ENCODE peak calls at places on chromosomes 5 and 9, in ten cellular contexts. Y is adrenal gland, K is uterus, N is H1, X is esophagus squamous epithelium, M is heart left ventricle, H is suprapubic skin, R is prostate gland, S is sigmoid colon, E is HCT116. G is an unnamed sample.

GRCh38 chr9:11933926-11934325 is 759.3 kb upstream of the TYRP1 start:
- DNase-seq in H (no peak), Y (no peak), N (no peak), X (no peak), S (no peak), E (no peak), K (no peak), M (no peak), R (no peak), G (no peak)

GRCh38 chr5:115415143-115415491 is 118.7 kb upstream of the CCDC112 start:
- DNase-seq in N (no peak), R (no peak), M (no peak), Y (peak; percentile 14), E (peak; percentile 78), S (no peak), K (no peak), H (no peak), X (no peak), G (peak; percentile 89)

GRCh38 chr5:107604990-107605389 is 65.7 kb downstream of the EFNA5 start:
- DNase-seq in E (no peak), H (no peak), M (no peak), X (no peak), K (no peak), R (no peak), Y (no peak), S (no peak), N (no peak), G (no peak)

GRCh38 chr5:134459491-134459890 is 47.8 kb upstream of the CDKN2AIPNL start:
- DNase-seq in X (no peak), Y (no peak), N (no peak), E (no peak), K (no peak), R (no peak), M (no peak), H (peak; percentile 44), S (peak; percentile 42), G (no peak)

GRCh38 chr5:98631311-98632054 is 142.0 kb upstream of the RGMB start:
- DNase-seq in S (no peak), R (no peak), H (no peak), K (no peak), X (no peak), E (no peak), M (no peak), Y (no peak), N (no peak), G (no peak)

GRCh38 chr9:82605657-82606031 is 457.3 kb downstream of the RASEF start:
- DNase-seq in H (no peak), K (no peak), E (no peak), S (no peak), X (no peak), R (no peak), N (no peak), M (no peak), Y (no peak), G (no peak)

GRCh38 chr9:36815566-36816348 is 218.3 kb downstream of the PAX5 start:
- DNase-seq in M (no peak), H (no peak), K (no peak), S (no peak), N (no peak), R (no peak), E (no peak), X (no peak), Y (no peak), G (no peak)

GRCh38 chr5:74370168-74370567 is 270.4 kb downstream of the ENC1 start:
- DNase-seq in N (no peak), S (no peak), Y (peak; percentile 22), K (no peak), R (peak; percentile 69), H (no peak), M (no peak), X (no peak), E (no peak), G (no peak)

GRCh38 chr9:133460405-133461175 is 812 bp downstream of the CACFD1 start:
- DNase-seq in S (peak; percentile 86), K (peak; percentile 73), X (no peak), N (no peak), M (peak; percentile 45), Y (peak; percentile 75), H (peak; percentile 87), E (no peak), R (peak; percentile 41), G (peak; percentile 89)

GRCh38 chr5:180739271-180739670 is 587 bp downstream of the OR2Y1 start:
- DNase-seq in M (no peak), R (no peak), E (no peak), X (no peak), S (no peak), K (no peak), Y (no peak), N (no peak), H (no peak), G (no peak)

GRCh38 chr9:5095795-5096194 is 89.6 kb downstream of the INSL6 start:
- DNase-seq in N (no peak), M (no peak), R (no peak), X (no peak), Y (no peak), S (no peak), E (no peak), H (no peak), K (no peak), G (no peak)

GRCh38 chr9:99040911-99041582 is 63.9 kb upstream of the TGFBR1 start:
- DNase-seq in K (no peak), M (no peak), S (no peak), N (no peak), Y (no peak), H (no peak), E (no peak), R (no peak), X (no peak), G (no peak)

GRCh38 chr5:96885518-96886338 is 9.4 kb downstream of the ERAP2 start:
- DNase-seq in S (no peak), E (no peak), X (no peak), Y (no peak), N (no peak), H (no peak), M (no peak), R (no peak), K (no peak), G (no peak)

GRCh38 chr9:6584881-6585597 is 60.5 kb downstream of the GLDC start:
- DNase-seq in K (no peak), S (no peak), N (no peak), R (no peak), E (peak; percentile 23), H (no peak), X (no peak), M (no peak), Y (no peak), G (no peak)

GRCh38 chr5:14512574-14512973 is 69.0 kb upstream of the OTULINL start:
- DNase-seq in K (no peak), Y (no peak), S (no peak), R (no peak), X (no peak), N (no peak), M (no peak), E (no peak), H (no peak), G (no peak)

GRCh38 chr9:80842976-80843506 is 846.3 kb downstream of the TLE1 start:
- DNase-seq in N (no peak), E (no peak), R (no peak), H (no peak), M (no peak), K (no peak), S (no peak), Y (no peak), X (no peak), G (no peak)

GRCh38 chr5:39829479-39829878 is 404.7 kb upstream of the DAB2 start:
- DNase-seq in H (no peak), X (no peak), Y (no peak), N (no peak), R (no peak), E (no peak), K (no peak), M (no peak), S (no peak), G (no peak)

GRCh38 chr5:111394580-111394979 is 117.8 kb downstream of the STARD4 start:
- DNase-seq in N (no peak), Y (no peak), S (no peak), K (no peak), M (no peak), X (no peak), H (no peak), R (no peak), E (no peak), G (no peak)

GRCh38 chr5:52787600-52788504 is at the start of the genes ITGA1 and PELO:
- DNase-seq in E (peak; percentile 59), S (peak; percentile 95), Y (peak; percentile 88), R (peak; percentile 58), H (peak; percentile 87), X (no peak), N (peak; percentile 51), M (peak; percentile 75), K (peak; percentile 85), G (peak; percentile 78)
- TF ChIP-seq POLR2A in E (no peak), S (peak; percentile 32), Y (no peak), R (no peak), H (no peak), X (no peak), N (peak; percentile 72), M (no peak), K (peak; percentile 49), G (peak; percentile 72)

GRCh38 chr5:168530751-168531150 is 1.6 kb downstream of the FBLL1 start:
- DNase-seq in N (no peak), K (no peak), R (no peak), Y (no peak), H (no peak), X (no peak), S (no peak), M (no peak), E (no peak), G (no peak)
- TF ChIP-seq POLR2A in N (no peak), K (no peak), R (no peak), Y (no peak), H (no peak), X (no peak), S (no peak), M (no peak), E (no peak), G (no peak)

GRCh38 chr5:72955768-72956323 is at the start of gene FCHO2:
- DNase-seq in M (peak; percentile 99), E (peak; percentile 94), X (peak; percentile 84), Y (peak; percentile 98), R (peak; percentile 98), N (peak; percentile 87), S (peak; percentile 99), H (peak; percentile 99), K (peak; percentile 98), G (peak; percentile 99)
- TF ChIP-seq POLR2A in M (no peak), E (peak; percentile 70), X (no peak), Y (no peak), R (peak; percentile 84), N (peak; percentile 74), S (peak; percentile 44), H (peak; percentile 41), K (peak; percentile 78), G (peak; percentile 87)

GRCh38 chr5:68440666-68441065 is 225.1 kb downstream of the PIK3R1 start:
- DNase-seq in H (no peak), N (no peak), S (no peak), R (no peak), E (no peak), K (no peak), M (no peak), X (no peak), Y (no peak), G (no peak)
- TF ChIP-seq POLR2A in H (no peak), N (no peak), S (no peak), R (no peak), E (no peak), K (no peak), M (no peak), X (no peak), Y (no peak), G (no peak)